ENCODE peak calls at places on chromosomes 6 and 20, in seven cellular contexts. One of them, this sample, is unnamed. For H3K27me3, the result is how much of the 10 kb centered on the place peaks cover.

GRCh38 chr20:58891686-58892125 is 39.2 kb downstream of the GNAS start:
- DNase-seq in MM.1S: peak
- DNase-seq in astrocyte: peak
- DNase-seq in HCT116: no peak
- DNase-seq in GM23248: peak
- DNase-seq in endothelial cell of umbilical vein: no peak
- DNase-seq in HepG2: no peak
- DNase-seq in this sample: no peak

GRCh38 chr20:52275243-52275817 is 83.8 kb upstream of the ZFP64 start:
- DNase-seq in MM.1S: no peak
- DNase-seq in astrocyte: no peak
- DNase-seq in HCT116: no peak
- DNase-seq in GM23248: no peak
- DNase-seq in endothelial cell of umbilical vein: no peak
- DNase-seq in HepG2: no peak
- DNase-seq in this sample: no peak

GRCh38 chr20:10524643-10525042 is 89.5 kb downstream of the SLX4IP start:
- DNase-seq in MM.1S: no peak
- DNase-seq in astrocyte: peak
- DNase-seq in HCT116: peak
- DNase-seq in GM23248: peak
- DNase-seq in endothelial cell of umbilical vein: no peak
- DNase-seq in HepG2: no peak
- DNase-seq in this sample: peak

GRCh38 chr20:9615766-9616454 is 101.5 kb downstream of the LAMP5 start:
- DNase-seq in MM.1S: peak
- DNase-seq in astrocyte: no peak
- DNase-seq in HCT116: no peak
- DNase-seq in GM23248: no peak
- DNase-seq in endothelial cell of umbilical vein: no peak
- DNase-seq in HepG2: no peak
- DNase-seq in this sample: no peak

GRCh38 chr20:49464556-49464955 is 17.9 kb downstream of the KCNB1 start:
- DNase-seq in MM.1S: no peak
- DNase-seq in astrocyte: no peak
- DNase-seq in HCT116: no peak
- DNase-seq in GM23248: no peak
- DNase-seq in endothelial cell of umbilical vein: no peak
- DNase-seq in HepG2: no peak
- DNase-seq in this sample: no peak

GRCh38 chr20:37807901-37808751 is 94.8 kb upstream of the VSTM2L start:
- DNase-seq in MM.1S: no peak
- DNase-seq in astrocyte: no peak
- DNase-seq in HCT116: no peak
- DNase-seq in GM23248: no peak
- DNase-seq in endothelial cell of umbilical vein: peak
- DNase-seq in HepG2: no peak
- DNase-seq in this sample: no peak

GRCh38 chr6:117484052-117484646 is 1.7 kb downstream of the DCBLD1 start:
- DNase-seq in MM.1S: no peak
- DNase-seq in astrocyte: no peak
- DNase-seq in HCT116: no peak
- DNase-seq in GM23248: no peak
- DNase-seq in endothelial cell of umbilical vein: peak
- DNase-seq in HepG2: no peak
- DNase-seq in this sample: no peak

GRCh38 chr6:141988954-141989705 is 143.6 kb upstream of the GJE1 start:
- DNase-seq in MM.1S: peak
- DNase-seq in astrocyte: peak
- DNase-seq in HCT116: peak
- DNase-seq in GM23248: peak
- DNase-seq in endothelial cell of umbilical vein: peak
- DNase-seq in HepG2: peak
- DNase-seq in this sample: peak

GRCh38 chr20:6384368-6384767 is 261.5 kb upstream of the FERMT1 start:
- DNase-seq in MM.1S: no peak
- DNase-seq in astrocyte: no peak
- DNase-seq in HCT116: no peak
- DNase-seq in GM23248: no peak
- DNase-seq in endothelial cell of umbilical vein: no peak
- DNase-seq in HepG2: no peak
- DNase-seq in this sample: no peak

GRCh38 chr20:6381887-6382286 is 259.1 kb upstream of the FERMT1 start:
- DNase-seq in MM.1S: no peak
- DNase-seq in astrocyte: peak
- DNase-seq in HCT116: no peak
- DNase-seq in GM23248: peak
- DNase-seq in endothelial cell of umbilical vein: peak
- DNase-seq in HepG2: peak
- DNase-seq in this sample: no peak

GRCh38 chr20:6388666-6389197 is 265.9 kb upstream of the FERMT1 start:
- DNase-seq in MM.1S: no peak
- DNase-seq in astrocyte: peak
- DNase-seq in HCT116: no peak
- DNase-seq in GM23248: no peak
- DNase-seq in endothelial cell of umbilical vein: no peak
- DNase-seq in HepG2: no peak
- DNase-seq in this sample: no peak

DNA sequence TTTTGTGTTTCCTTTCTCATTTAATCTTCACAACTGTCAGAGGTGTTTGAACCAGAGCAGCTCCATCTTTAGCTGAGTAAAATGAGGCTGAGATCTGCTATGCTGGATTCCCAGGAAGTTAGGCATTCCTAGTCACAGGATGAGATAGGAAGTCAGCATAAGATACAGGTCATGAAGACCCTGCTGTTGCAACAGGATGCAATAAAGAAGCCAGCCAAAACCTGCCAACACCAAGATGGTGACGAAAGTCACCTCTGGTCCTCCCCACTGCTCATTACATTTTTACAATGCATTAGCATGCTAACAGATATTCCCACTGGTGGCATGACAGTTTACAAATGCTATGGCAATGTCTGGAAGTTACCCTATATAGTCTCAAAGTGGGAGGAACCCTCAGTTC is 262.1 kb upstream of the FERMT1 start:
- DNase-seq in MM.1S: no peak
- DNase-seq in astrocyte: no peak
- DNase-seq in HCT116: no peak
- DNase-seq in GM23248: no peak
- DNase-seq in endothelial cell of umbilical vein: no peak
- DNase-seq in HepG2: no peak
- DNase-seq in this sample: no peak
- H3K27me3 ChIP-seq in MM.1S: under half
- H3K27me3 ChIP-seq in astrocyte: under half
- H3K27me3 ChIP-seq in HCT116: under half
- H3K27me3 ChIP-seq in GM23248: under half
- H3K27me3 ChIP-seq in endothelial cell of umbilical vein: under half
- H3K27me3 ChIP-seq in HepG2: under half
- H3K27me3 ChIP-seq in this sample: under half

GRCh38 chr6:34114695-34115395 is 31.0 kb downstream of the GRM4 start:
- DNase-seq in MM.1S: no peak
- DNase-seq in astrocyte: no peak
- DNase-seq in HCT116: no peak
- DNase-seq in GM23248: no peak
- DNase-seq in endothelial cell of umbilical vein: no peak
- DNase-seq in HepG2: no peak
- DNase-seq in this sample: no peak

GRCh38 chr6:34112102-34112501 is 33.8 kb downstream of the GRM4 start:
- DNase-seq in MM.1S: no peak
- DNase-seq in astrocyte: no peak
- DNase-seq in HCT116: no peak
- DNase-seq in GM23248: no peak
- DNase-seq in endothelial cell of umbilical vein: no peak
- DNase-seq in HepG2: no peak
- DNase-seq in this sample: no peak

GRCh38 chr6:34115396-34116314 is 30.2 kb downstream of the GRM4 start:
- DNase-seq in MM.1S: peak
- DNase-seq in astrocyte: no peak
- DNase-seq in HCT116: no peak
- DNase-seq in GM23248: peak
- DNase-seq in endothelial cell of umbilical vein: peak
- DNase-seq in HepG2: no peak
- DNase-seq in this sample: peak

GRCh38 chr6:34110610-34111009 is 35.3 kb downstream of the GRM4 start:
- DNase-seq in MM.1S: no peak
- DNase-seq in astrocyte: no peak
- DNase-seq in HCT116: no peak
- DNase-seq in GM23248: no peak
- DNase-seq in endothelial cell of umbilical vein: no peak
- DNase-seq in HepG2: no peak
- DNase-seq in this sample: no peak

GRCh38 chr6:34113532-34113931 is 32.4 kb downstream of the GRM4 start:
- DNase-seq in MM.1S: no peak
- DNase-seq in astrocyte: no peak
- DNase-seq in HCT116: no peak
- DNase-seq in GM23248: no peak
- DNase-seq in endothelial cell of umbilical vein: no peak
- DNase-seq in HepG2: no peak
- DNase-seq in this sample: no peak
- TF ChIP-seq EZH2 in MM.1S: no peak
- TF ChIP-seq EZH2 in astrocyte: no peak
- TF ChIP-seq EZH2 in HCT116: no peak
- TF ChIP-seq EZH2 in GM23248: no peak
- TF ChIP-seq EZH2 in endothelial cell of umbilical vein: no peak
- TF ChIP-seq EZH2 in HepG2: no peak
- TF ChIP-seq EZH2 in this sample: no peak

DNA sequence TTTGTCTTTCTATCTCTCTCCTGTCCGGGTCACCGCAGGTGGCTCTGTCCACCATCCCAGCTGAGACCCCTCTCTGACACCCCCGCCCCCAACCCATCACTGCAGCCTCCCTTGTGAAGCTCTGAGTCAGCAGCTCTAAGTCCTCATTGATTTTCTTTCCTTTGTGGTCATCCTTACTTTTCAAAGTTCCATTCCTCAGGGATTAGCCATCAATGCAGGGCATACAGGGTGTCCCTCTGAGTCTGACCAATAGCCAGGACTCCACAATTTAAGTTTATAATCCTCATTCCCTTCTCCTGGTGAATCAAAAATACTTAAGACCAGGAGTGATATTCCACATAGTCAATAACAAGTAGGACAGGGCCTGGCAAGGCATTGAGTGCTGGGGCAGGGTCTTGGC is 333.3 kb upstream of the CNR1 start:
- DNase-seq in MM.1S: no peak
- DNase-seq in astrocyte: no peak
- DNase-seq in HCT116: no peak
- DNase-seq in GM23248: no peak
- DNase-seq in endothelial cell of umbilical vein: no peak
- DNase-seq in HepG2: no peak
- DNase-seq in this sample: no peak
- H2AFZ ChIP-seq in MM.1S: peak
- H2AFZ ChIP-seq in astrocyte: no peak
- H2AFZ ChIP-seq in HCT116: no peak
- H2AFZ ChIP-seq in GM23248: no peak
- H2AFZ ChIP-seq in endothelial cell of umbilical vein: no peak
- H2AFZ ChIP-seq in HepG2: no peak
- H2AFZ ChIP-seq in this sample: no peak

GRCh38 chr6:130070306-130070705 is 51.9 kb downstream of the L3MBTL3 start:
- DNase-seq in MM.1S: no peak
- DNase-seq in astrocyte: peak
- DNase-seq in HCT116: no peak
- DNase-seq in GM23248: peak
- DNase-seq in endothelial cell of umbilical vein: no peak
- DNase-seq in HepG2: no peak
- DNase-seq in this sample: no peak

GRCh38 chr6:130076512-130076911 is 58.1 kb downstream of the L3MBTL3 start:
- DNase-seq in MM.1S: no peak
- DNase-seq in astrocyte: no peak
- DNase-seq in HCT116: no peak
- DNase-seq in GM23248: peak
- DNase-seq in endothelial cell of umbilical vein: no peak
- DNase-seq in HepG2: peak
- DNase-seq in this sample: no peak

GRCh38 chr6:130070747-130071146 is 52.4 kb downstream of the L3MBTL3 start:
- DNase-seq in MM.1S: no peak
- DNase-seq in astrocyte: peak
- DNase-seq in HCT116: no peak
- DNase-seq in GM23248: peak
- DNase-seq in endothelial cell of umbilical vein: no peak
- DNase-seq in HepG2: no peak
- DNase-seq in this sample: no peak

DNA sequence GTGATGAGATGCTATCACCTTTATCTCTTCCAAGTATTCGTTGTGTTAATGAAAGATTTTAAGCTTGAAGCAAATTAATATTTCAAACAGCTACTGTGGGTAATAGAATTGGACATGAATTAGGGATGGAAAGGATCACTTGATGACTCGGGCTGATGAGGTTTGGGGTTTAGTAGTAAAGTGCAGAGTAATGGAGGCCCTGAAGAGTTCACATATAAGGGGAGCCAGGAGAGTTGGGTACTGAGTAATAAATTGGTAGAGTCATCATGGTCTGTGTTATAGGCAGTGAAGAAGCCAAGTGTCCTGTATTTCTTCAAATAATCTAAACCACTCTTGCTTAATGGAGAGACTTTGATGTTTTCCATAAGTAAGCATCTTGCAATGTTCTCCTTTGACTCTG is 57.5 kb downstream of the L3MBTL3 start:
- DNase-seq in MM.1S: no peak
- DNase-seq in astrocyte: peak
- DNase-seq in HCT116: no peak
- DNase-seq in GM23248: peak
- DNase-seq in endothelial cell of umbilical vein: no peak
- DNase-seq in HepG2: no peak
- DNase-seq in this sample: no peak
- H3K27me3 ChIP-seq in MM.1S: under half
- H3K27me3 ChIP-seq in astrocyte: under half
- H3K27me3 ChIP-seq in HCT116: under half
- H3K27me3 ChIP-seq in GM23248: under half
- H3K27me3 ChIP-seq in endothelial cell of umbilical vein: under half
- H3K27me3 ChIP-seq in HepG2: under half
- H3K27me3 ChIP-seq in this sample: under half

GRCh38 chr6:99609839-99610489 is 3.3 kb downstream of the PRDM13 start:
- DNase-seq in MM.1S: no peak
- DNase-seq in astrocyte: no peak
- DNase-seq in HCT116: no peak
- DNase-seq in GM23248: no peak
- DNase-seq in endothelial cell of umbilical vein: no peak
- DNase-seq in HepG2: no peak
- DNase-seq in this sample: no peak
- TF ChIP-seq EZH2 in MM.1S: no peak
- TF ChIP-seq EZH2 in astrocyte: no peak
- TF ChIP-seq EZH2 in HCT116: no peak
- TF ChIP-seq EZH2 in GM23248: no peak
- TF ChIP-seq EZH2 in endothelial cell of umbilical vein: no peak
- TF ChIP-seq EZH2 in HepG2: no peak
- TF ChIP-seq EZH2 in this sample: no peak